ENCODE peak calls at places on chromosomes 4 and X, in four cellular contexts. N is esophagus squamous epithelium, U is body of pancreas, D is tibial nerve. R is an unnamed sample.

GRCh38 chrX:150224676-150225075 is 138.4 kb upstream of the MAMLD1 start:
- DNase-seq in D (no peak), N (no peak), U (no peak), R (no peak)

GRCh38 chr4:21879187-21879586 is 69.4 kb downstream of the KCNIP4 start:
- DNase-seq in N (no peak), U (no peak), D (no peak), R (no peak)

GRCh38 chr4:25144870-25145481 is 15.3 kb downstream of the SEPSECS start:
- DNase-seq in U (no peak), D (no peak), N (no peak), R (no peak)

GRCh38 chrX:123993326-123993725 is 31.8 kb downstream of the STAG2 start:
- DNase-seq in N (no peak), D (no peak), U (no peak), R (no peak)

GRCh38 chr4:69032847-69033638 is 63.2 kb upstream of the UGT2B7 start:
- DNase-seq in D (no peak), U (no peak), N (no peak), R (no peak)

GRCh38 chrX:6505960-6506359 is 29.0 kb downstream of the VCX3A start:
- DNase-seq in D (no peak), N (no peak), U (no peak), R (no peak)

GRCh38 chr4:99690990-99691389 is 33.4 kb upstream of the C4orf54 start:
- DNase-seq in D (no peak), U (no peak), N (no peak), R (no peak)

GRCh38 chrX:71098302-71098701 is 2.7 kb downstream of the FOXO4 start:
- DNase-seq in U (peak), N (peak), D (peak), R (peak)

GRCh38 chr4:6201580-6202091 is 1.3 kb upstream of the JAKMIP1 start:
- DNase-seq in N (no peak), U (no peak), D (no peak), R (no peak)

GRCh38 chr4:177448850-177449249 is 6.6 kb upstream of the AGA start:
- DNase-seq in D (no peak), U (no peak), N (no peak), R (no peak)

GRCh38 chr4:183966371-183966770 is 61.3 kb downstream of the STOX2 start:
- DNase-seq in N (no peak), D (no peak), U (no peak), R (no peak)

GRCh38 chrX:123489011-123489410 is 243.8 kb downstream of the THOC2 start:
- DNase-seq in N (no peak), U (no peak), D (no peak), R (no peak)

GRCh38 chr4:36241771-36242170 is 2.5 kb downstream of the ARAP2 start:
- DNase-seq in U (no peak), D (no peak), N (no peak), R (no peak)

GRCh38 chr4:166459616-166460015 is 586.6 kb downstream of the TLL1 start:
- DNase-seq in D (no peak), N (no peak), U (no peak), R (no peak)

GRCh38 chr4:85486425-85487101 is 11.6 kb downstream of the ARHGAP24 start:
- DNase-seq in N (no peak), U (no peak), D (no peak), R (no peak)

GRCh38 chrX:107714196-107714811 is 61.3 kb downstream of the TSC22D3 start:
- DNase-seq in D (no peak), U (no peak), N (no peak), R (no peak)
- TF ChIP-seq CTCF in D (peak), U (no peak), N (peak), R (no peak)

GRCh38 chrX:48802089-48802812 is 384 bp downstream of the HDAC6 start:
- DNase-seq in N (peak), U (peak), D (peak), R (peak)
- TF ChIP-seq POLR2A in N (peak), U (peak), D (no peak), R (no peak)

DNA sequence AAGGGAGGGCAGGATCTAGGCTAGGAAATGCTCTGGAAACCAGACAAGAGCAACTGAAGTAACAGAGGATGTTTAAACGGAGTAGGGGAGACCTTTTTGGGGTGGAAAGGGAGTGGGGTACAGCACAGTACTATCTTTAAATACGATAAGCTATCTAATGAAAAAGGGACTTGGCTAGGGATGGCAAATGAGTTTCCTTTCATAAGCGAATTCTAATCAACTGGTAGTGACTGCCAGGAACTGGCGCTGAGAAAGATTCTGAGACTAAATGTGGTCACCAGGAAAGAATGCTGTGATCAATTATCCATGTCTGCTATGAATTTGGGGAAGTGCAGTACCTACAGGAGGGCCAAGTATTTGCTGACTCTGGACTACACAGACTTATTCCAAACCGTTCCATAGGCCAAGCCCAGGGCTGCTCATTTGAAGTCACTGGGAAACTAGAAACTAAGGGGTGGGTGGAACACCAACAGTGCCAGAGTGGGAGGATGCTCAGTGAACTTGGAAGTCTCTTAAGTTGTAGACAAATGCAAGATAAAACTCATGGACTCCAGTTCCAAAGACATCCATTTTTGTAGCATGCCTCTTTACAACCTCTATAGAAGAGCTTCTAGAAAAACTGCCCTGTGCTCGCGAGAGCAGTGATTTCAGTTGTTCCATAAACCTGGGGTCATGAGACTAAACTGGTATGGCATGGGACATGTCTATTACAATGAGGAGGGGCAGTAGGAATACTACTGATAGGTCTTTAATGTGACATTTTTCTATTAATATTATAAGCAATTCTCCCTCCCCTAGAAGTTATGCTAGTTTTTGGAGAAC is 2.0 kb downstream of the TRAPPC2 start:
- DNase-seq in N (no peak), U (peak), D (no peak), R (no peak)
- H3K4me3 ChIP-seq in N (no peak), U (no peak), D (no peak), R (no peak)

GRCh38 chr4:39446842-39447573 is 11.7 kb downstream of the RPL9 start:
- DNase-seq in U (peak), N (peak), D (no peak), R (peak)
- TF ChIP-seq CTCF in U (peak), N (peak), D (peak), R (no peak)

GRCh38 chrX:49230500-49231232 is 2.5 kb downstream of the CACNA1F start:
- DNase-seq in D (no peak), N (peak), U (peak), R (peak)
- TF ChIP-seq POLR2A in D (no peak), N (no peak), U (no peak), R (no peak)

GRCh38 chr4:114870987-114871386 is 242.4 kb downstream of the NDST4 start:
- DNase-seq in N (no peak), D (no peak), U (no peak), R (no peak)

GRCh38 chr4:114864060-114864459 is 249.4 kb downstream of the NDST4 start:
- DNase-seq in D (no peak), N (no peak), U (no peak), R (no peak)

DNA sequence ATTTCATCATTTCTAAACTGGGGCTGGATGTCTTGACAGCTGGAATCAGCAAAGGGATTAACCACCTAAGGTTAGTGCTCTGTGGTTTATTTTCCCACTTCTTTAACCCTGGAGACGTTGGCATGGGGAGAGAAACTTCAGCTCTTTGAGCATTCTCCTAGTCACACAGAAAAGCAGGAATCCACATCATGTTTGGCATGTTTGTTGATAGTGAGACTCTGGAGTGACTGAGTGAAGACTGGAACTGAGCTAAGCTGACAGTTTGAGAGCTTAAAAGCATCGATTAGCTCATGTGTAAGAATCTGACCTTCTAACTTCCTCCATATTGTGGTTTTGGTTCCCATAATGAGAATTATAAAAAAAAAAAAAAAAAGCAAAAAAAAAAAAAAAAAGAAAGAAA is 246.1 kb downstream of the NDST4 start:
- DNase-seq in N (no peak), D (no peak), U (no peak), R (no peak)
- H3K4me3 ChIP-seq in N (no peak), D (no peak), U (no peak), R (no peak)

DNA sequence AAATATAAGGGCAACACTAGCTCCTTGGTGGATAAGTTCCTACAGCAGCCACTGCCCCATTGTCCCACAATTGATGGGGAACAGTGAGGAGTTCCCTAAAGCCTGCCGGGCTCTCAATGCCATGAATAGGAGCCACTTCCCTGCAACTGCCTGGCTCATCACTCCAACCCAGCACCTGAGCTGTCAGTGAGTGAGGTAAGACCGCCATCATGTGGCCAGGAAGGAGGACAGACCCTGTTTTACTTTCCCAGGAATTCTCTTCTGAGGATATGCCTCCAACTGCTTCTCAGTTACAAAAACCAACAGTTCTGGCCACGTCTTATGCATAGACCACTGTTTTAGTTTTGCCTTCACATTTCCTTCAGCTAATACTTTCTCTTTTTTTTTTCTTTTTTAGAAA is 45.5 kb downstream of the SRPX start:
- DNase-seq in U (peak), N (no peak), D (no peak), R (peak)
- TF ChIP-seq CTCF in U (peak), N (peak), D (peak), R (peak)

DNA sequence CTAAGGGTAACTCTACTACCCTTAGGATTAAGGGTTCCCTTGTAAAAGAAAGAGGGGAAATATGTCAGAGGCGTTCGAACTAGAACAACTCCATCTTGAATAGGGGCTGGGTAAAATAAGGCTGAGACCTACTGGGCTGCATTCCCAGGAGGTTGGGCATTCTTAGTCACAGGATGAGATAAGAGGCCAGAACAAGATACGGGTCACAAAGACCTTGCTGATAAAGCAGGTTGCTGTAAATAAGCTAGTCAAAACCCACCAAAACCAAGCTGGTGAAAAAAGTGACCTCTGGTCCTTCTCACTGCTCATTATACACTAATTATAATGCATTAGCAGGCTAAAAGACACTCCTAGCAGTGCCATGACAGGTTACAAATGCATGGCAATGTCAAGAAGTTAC is 922.0 kb downstream of the DMD start:
- DNase-seq in U (no peak), D (no peak), N (no peak), R (no peak)
- TF ChIP-seq POLR2A in U (no peak), D (no peak), N (no peak), R (no peak)